ENCODE peak calls at places on chromosomes 11 and 22, in nine cellular contexts. One of them, this sample, is unnamed.

GRCh38 chr22:50576070-50576469 is 2.2 kb downstream of the CPT1B start:
- DNase-seq in IMR-90: peak; percentile 44
- DNase-seq in SW 1271: peak; percentile 3
- DNase-seq in NCI-H345: peak; percentile 2
- DNase-seq in AG08396: peak; percentile 49
- DNase-seq in activated CD4-positive, alpha-beta T cell treated with anti-CD3 and anti-CD28 coated beads for 24 hours: no peak
- DNase-seq in neural progenitor cell: peak; percentile 61
- DNase-seq in tibial artery: no peak
- DNase-seq in spleen: no peak
- DNase-seq in this sample: no peak

GRCh38 chr22:20062043-20062765 is 17.8 kb upstream of the DGCR8 start:
- DNase-seq in IMR-90: no peak
- DNase-seq in SW 1271: no peak
- DNase-seq in NCI-H345: no peak
- DNase-seq in AG08396: no peak
- DNase-seq in activated CD4-positive, alpha-beta T cell treated with anti-CD3 and anti-CD28 coated beads for 24 hours: no peak
- DNase-seq in neural progenitor cell: no peak
- DNase-seq in tibial artery: no peak
- DNase-seq in spleen: no peak
- DNase-seq in this sample: no peak

GRCh38 chr11:122348658-122349451 is 232.8 kb upstream of the BLID start:
- DNase-seq in IMR-90: no peak
- DNase-seq in SW 1271: no peak
- DNase-seq in NCI-H345: no peak
- DNase-seq in AG08396: no peak
- DNase-seq in activated CD4-positive, alpha-beta T cell treated with anti-CD3 and anti-CD28 coated beads for 24 hours: no peak
- DNase-seq in neural progenitor cell: no peak
- DNase-seq in tibial artery: no peak
- DNase-seq in spleen: no peak
- DNase-seq in this sample: no peak

GRCh38 chr11:859394-860131 is 16.9 kb downstream of the TSPAN4 start:
- DNase-seq in IMR-90: peak; percentile 85
- DNase-seq in SW 1271: no peak
- DNase-seq in NCI-H345: peak; percentile 90
- DNase-seq in AG08396: peak; percentile 98
- DNase-seq in activated CD4-positive, alpha-beta T cell treated with anti-CD3 and anti-CD28 coated beads for 24 hours: no peak
- DNase-seq in neural progenitor cell: no peak
- DNase-seq in tibial artery: no peak
- DNase-seq in spleen: no peak
- DNase-seq in this sample: peak; percentile 48

GRCh38 chr11:8000390-8000789 is 13.3 kb downstream of the EIF3F start:
- DNase-seq in IMR-90: no peak
- DNase-seq in SW 1271: no peak
- DNase-seq in NCI-H345: no peak
- DNase-seq in AG08396: no peak
- DNase-seq in activated CD4-positive, alpha-beta T cell treated with anti-CD3 and anti-CD28 coated beads for 24 hours: no peak
- DNase-seq in neural progenitor cell: no peak
- DNase-seq in tibial artery: no peak
- DNase-seq in spleen: no peak
- DNase-seq in this sample: no peak

GRCh38 chr11:113895367-113896155 is 9.0 kb upstream of the HTR3B start:
- DNase-seq in IMR-90: no peak
- DNase-seq in SW 1271: no peak
- DNase-seq in NCI-H345: peak; percentile 48
- DNase-seq in AG08396: no peak
- DNase-seq in activated CD4-positive, alpha-beta T cell treated with anti-CD3 and anti-CD28 coated beads for 24 hours: no peak
- DNase-seq in neural progenitor cell: peak; percentile 54
- DNase-seq in tibial artery: no peak
- DNase-seq in spleen: no peak
- DNase-seq in this sample: no peak

GRCh38 chr11:130737866-130738431 is 178.3 kb downstream of the SNX19 start:
- DNase-seq in IMR-90: peak; percentile 89
- DNase-seq in SW 1271: no peak
- DNase-seq in NCI-H345: no peak
- DNase-seq in AG08396: peak; percentile 60
- DNase-seq in activated CD4-positive, alpha-beta T cell treated with anti-CD3 and anti-CD28 coated beads for 24 hours: no peak
- DNase-seq in neural progenitor cell: no peak
- DNase-seq in tibial artery: no peak
- DNase-seq in spleen: peak; percentile 47
- DNase-seq in this sample: no peak

GRCh38 chr11:117819096-117820040 is 5.2 kb downstream of the FXYD2 start:
- DNase-seq in IMR-90: peak; percentile 63
- DNase-seq in SW 1271: peak; percentile 25
- DNase-seq in NCI-H345: peak; percentile 26
- DNase-seq in AG08396: peak; percentile 73
- DNase-seq in activated CD4-positive, alpha-beta T cell treated with anti-CD3 and anti-CD28 coated beads for 24 hours: no peak
- DNase-seq in neural progenitor cell: peak; percentile 83
- DNase-seq in tibial artery: peak; percentile 54
- DNase-seq in spleen: no peak
- DNase-seq in this sample: no peak

GRCh38 chr22:38222797-38223119 is 21.0 kb downstream of the MAFF start:
- DNase-seq in IMR-90: no peak
- DNase-seq in SW 1271: no peak
- DNase-seq in NCI-H345: no peak
- DNase-seq in AG08396: no peak
- DNase-seq in activated CD4-positive, alpha-beta T cell treated with anti-CD3 and anti-CD28 coated beads for 24 hours: no peak
- DNase-seq in neural progenitor cell: no peak
- DNase-seq in tibial artery: no peak
- DNase-seq in spleen: no peak
- DNase-seq in this sample: no peak

GRCh38 chr11:67680701-67681472 is 6.5 kb upstream of the ALDH3B2 start:
- DNase-seq in IMR-90: no peak
- DNase-seq in SW 1271: no peak
- DNase-seq in NCI-H345: no peak
- DNase-seq in AG08396: no peak
- DNase-seq in activated CD4-positive, alpha-beta T cell treated with anti-CD3 and anti-CD28 coated beads for 24 hours: no peak
- DNase-seq in neural progenitor cell: no peak
- DNase-seq in tibial artery: no peak
- DNase-seq in spleen: no peak
- DNase-seq in this sample: no peak

GRCh38 chr22:22565991-22566390 is 6.9 kb upstream of the PRAME start:
- DNase-seq in IMR-90: peak; percentile 44
- DNase-seq in SW 1271: no peak
- DNase-seq in NCI-H345: no peak
- DNase-seq in AG08396: no peak
- DNase-seq in activated CD4-positive, alpha-beta T cell treated with anti-CD3 and anti-CD28 coated beads for 24 hours: no peak
- DNase-seq in neural progenitor cell: no peak
- DNase-seq in tibial artery: no peak
- DNase-seq in spleen: no peak
- DNase-seq in this sample: no peak

This sample was measured in omental fat pad.